ENCODE peak calls at places on chromosome 4, in six cellular contexts. V is HT-29, A is NCI-H2081, P is RPMI7951, T is iPS-NIHi11, K is T-helper 2 cell. D is an unnamed sample.

GRCh38 chr4:70935038-70935437 is 32.9 kb downstream of the MOB1B start:
- DNase-seq in V (no peak), P (no peak), T (no peak), K (no peak), A (no peak), D (no peak)

GRCh38 chr4:112648263-112649054 is 11.5 kb downstream of the LARP7 start:
- DNase-seq in K (no peak), V (no peak), T (peak), P (no peak), A (no peak), D (no peak)

GRCh38 chr4:22478426-22478825 is 37.4 kb downstream of the ADGRA3 start:
- DNase-seq in T (no peak), A (no peak), P (no peak), K (no peak), V (no peak), D (no peak)

GRCh38 chr4:92969650-92970370 is 666.0 kb downstream of the GRID2 start:
- DNase-seq in A (no peak), T (peak), V (peak), K (no peak), P (peak), D (peak)

GRCh38 chr4:744212-744841 is 38.7 kb downstream of the PCGF3 start:
- DNase-seq in T (no peak), A (no peak), V (no peak), K (no peak), P (no peak), D (no peak)

GRCh38 chr4:121156822-121157769 is 7.0 kb downstream of the TNIP3 start:
- DNase-seq in T (peak), P (peak), K (peak), V (no peak), A (no peak), D (peak)

GRCh38 chr4:39466747-39467146 is 7.9 kb downstream of the LIAS start:
- DNase-seq in K (no peak), V (peak), T (no peak), P (no peak), A (no peak), D (no peak)

GRCh38 chr4:102665527-102665926 is 95.2 kb downstream of the MANBA start:
- DNase-seq in P (no peak), A (no peak), V (no peak), K (no peak), T (no peak), D (no peak)

GRCh38 chr4:6742989-6743388 is 27.0 kb downstream of the BLOC1S4 start:
- DNase-seq in K (no peak), A (no peak), T (no peak), V (no peak), P (no peak), D (no peak)

GRCh38 chr4:133943081-133943480 is 258.5 kb downstream of the PABPC4L start:
- DNase-seq in P (no peak), K (no peak), V (no peak), A (no peak), T (no peak), D (no peak)

GRCh38 chr4:140372607-140373327 is 679 bp upstream of the SCOC start:
- DNase-seq in K (no peak), T (peak), A (no peak), P (peak), V (no peak), D (peak)

GRCh38 chr4:77185681-77186080 is 28.7 kb downstream of the CCNG2 start:
- DNase-seq in P (no peak), V (no peak), K (no peak), T (no peak), A (no peak), D (no peak)

GRCh38 chr4:29711226-29711625 is 1008.9 kb upstream of the PCDH7 start:
- DNase-seq in A (no peak), K (no peak), T (no peak), P (no peak), V (no peak), D (no peak)

GRCh38 chr4:61628727-61629126 is 428.6 kb downstream of the ADGRL3 start:
- DNase-seq in K (no peak), V (peak), P (no peak), A (no peak), T (no peak), D (no peak)

GRCh38 chr4:173025131-173025530 is 143.5 kb upstream of the GALNT7 start:
- DNase-seq in A (peak), V (peak), K (no peak), T (peak), P (peak), D (peak)

GRCh38 chr4:181008164-181008563 is 1235.0 kb upstream of the TENM3 start:
- DNase-seq in V (no peak), P (peak), A (no peak), K (no peak), T (no peak), D (peak)

GRCh38 chr4:173917255-173917960 is 366.1 kb downstream of the FBXO8 start:
- DNase-seq in K (no peak), P (peak), A (no peak), V (no peak), T (no peak), D (peak)

GRCh38 chr4:186622788-186623464 is 67.6 kb upstream of the MTNR1A start:
- DNase-seq in V (no peak), P (peak), T (no peak), K (no peak), A (no peak), D (peak)

GRCh38 chr4:89556596-89557305 is 249.2 kb upstream of the GPRIN3 start:
- DNase-seq in K (no peak), A (no peak), P (peak), V (no peak), T (no peak), D (no peak)

GRCh38 chr4:10639100-10639499 is 45.5 kb downstream of the CLNK start:
- DNase-seq in K (no peak), V (no peak), T (no peak), A (no peak), P (no peak), D (no peak)

GRCh38 chr4:6024450-6024960 is 6.3 kb upstream of the C4orf50 start:
- DNase-seq in V (no peak), K (no peak), A (no peak), P (no peak), T (no peak), D (no peak)

D was measured in Daoy.